ENCODE peak calls at places on chromosomes 4 and X, in four cellular contexts. One of them, this sample, is unnamed.

GRCh38 chrX:119643696-119644095 is 37.5 kb upstream of the NKRF start:
- DNase-seq in CD4-positive, CD25-positive, alpha-beta regulatory T cell: no peak
- DNase-seq in CD4-positive, alpha-beta memory T cell: no peak
- DNase-seq in lower lobe of right lung: no peak
- DNase-seq in this sample: no peak

GRCh38 chr4:156950950-156951349 is 20.6 kb downstream of the PDGFC start:
- DNase-seq in CD4-positive, CD25-positive, alpha-beta regulatory T cell: no peak
- DNase-seq in CD4-positive, alpha-beta memory T cell: no peak
- DNase-seq in lower lobe of right lung: no peak
- DNase-seq in this sample: no peak

GRCh38 chr4:173181769-173182374 is 13.3 kb downstream of the GALNT7 start:
- DNase-seq in CD4-positive, CD25-positive, alpha-beta regulatory T cell: no peak
- DNase-seq in CD4-positive, alpha-beta memory T cell: no peak
- DNase-seq in lower lobe of right lung: no peak
- DNase-seq in this sample: peak

GRCh38 chr4:168651374-168651773 is 154.5 kb downstream of the PALLD start:
- DNase-seq in CD4-positive, CD25-positive, alpha-beta regulatory T cell: no peak
- DNase-seq in CD4-positive, alpha-beta memory T cell: no peak
- DNase-seq in lower lobe of right lung: no peak
- DNase-seq in this sample: no peak

GRCh38 chr4:136342666-136343065 is 1189.6 kb downstream of the PCDH18 start:
- DNase-seq in CD4-positive, CD25-positive, alpha-beta regulatory T cell: no peak
- DNase-seq in CD4-positive, alpha-beta memory T cell: no peak
- DNase-seq in lower lobe of right lung: no peak
- DNase-seq in this sample: no peak

GRCh38 chrX:13463608-13464007 is 105.8 kb upstream of the EGFL6 start:
- DNase-seq in CD4-positive, CD25-positive, alpha-beta regulatory T cell: no peak
- DNase-seq in CD4-positive, alpha-beta memory T cell: no peak
- DNase-seq in lower lobe of right lung: no peak
- DNase-seq in this sample: peak

GRCh38 chrX:30215357-30215843 is at the start of gene MAGEB2:
- DNase-seq in CD4-positive, CD25-positive, alpha-beta regulatory T cell: no peak
- DNase-seq in CD4-positive, alpha-beta memory T cell: no peak
- DNase-seq in lower lobe of right lung: no peak
- DNase-seq in this sample: no peak

GRCh38 chr4:66169341-66169740 is 499.1 kb upstream of the EPHA5 start:
- DNase-seq in CD4-positive, CD25-positive, alpha-beta regulatory T cell: no peak
- DNase-seq in CD4-positive, alpha-beta memory T cell: no peak
- DNase-seq in lower lobe of right lung: no peak
- DNase-seq in this sample: no peak

GRCh38 chrX:115606861-115607260 is 45.9 kb downstream of the PLS3 start:
- DNase-seq in CD4-positive, CD25-positive, alpha-beta regulatory T cell: no peak
- DNase-seq in CD4-positive, alpha-beta memory T cell: no peak
- DNase-seq in lower lobe of right lung: no peak
- DNase-seq in this sample: no peak

GRCh38 chr4:149409186-149410056 is 406.2 kb downstream of the IQCM start:
- DNase-seq in CD4-positive, CD25-positive, alpha-beta regulatory T cell: no peak
- DNase-seq in CD4-positive, alpha-beta memory T cell: no peak
- DNase-seq in lower lobe of right lung: no peak
- DNase-seq in this sample: peak

GRCh38 chr4:120858776-120859175 is 63.8 kb downstream of the PRDM5 start:
- DNase-seq in CD4-positive, CD25-positive, alpha-beta regulatory T cell: no peak
- DNase-seq in CD4-positive, alpha-beta memory T cell: no peak
- DNase-seq in lower lobe of right lung: no peak
- DNase-seq in this sample: no peak

GRCh38 chr4:827209-828081 is 1.5 kb upstream of the CPLX1 start:
- DNase-seq in CD4-positive, CD25-positive, alpha-beta regulatory T cell: no peak
- DNase-seq in CD4-positive, alpha-beta memory T cell: no peak
- DNase-seq in lower lobe of right lung: peak
- DNase-seq in this sample: no peak

GRCh38 chr4:94575652-94576051 is 123.9 kb downstream of the PDLIM5 start:
- DNase-seq in CD4-positive, CD25-positive, alpha-beta regulatory T cell: no peak
- DNase-seq in CD4-positive, alpha-beta memory T cell: no peak
- DNase-seq in lower lobe of right lung: no peak
- DNase-seq in this sample: no peak

GRCh38 chr4:112127736-112128322 is 17.4 kb upstream of the FAM241A start:
- DNase-seq in CD4-positive, CD25-positive, alpha-beta regulatory T cell: no peak
- DNase-seq in CD4-positive, alpha-beta memory T cell: no peak
- DNase-seq in lower lobe of right lung: no peak
- DNase-seq in this sample: no peak

GRCh38 chr4:142683997-142684396 is 162.1 kb downstream of the INPP4B start:
- DNase-seq in CD4-positive, CD25-positive, alpha-beta regulatory T cell: no peak
- DNase-seq in CD4-positive, alpha-beta memory T cell: no peak
- DNase-seq in lower lobe of right lung: no peak
- DNase-seq in this sample: no peak

DNA sequence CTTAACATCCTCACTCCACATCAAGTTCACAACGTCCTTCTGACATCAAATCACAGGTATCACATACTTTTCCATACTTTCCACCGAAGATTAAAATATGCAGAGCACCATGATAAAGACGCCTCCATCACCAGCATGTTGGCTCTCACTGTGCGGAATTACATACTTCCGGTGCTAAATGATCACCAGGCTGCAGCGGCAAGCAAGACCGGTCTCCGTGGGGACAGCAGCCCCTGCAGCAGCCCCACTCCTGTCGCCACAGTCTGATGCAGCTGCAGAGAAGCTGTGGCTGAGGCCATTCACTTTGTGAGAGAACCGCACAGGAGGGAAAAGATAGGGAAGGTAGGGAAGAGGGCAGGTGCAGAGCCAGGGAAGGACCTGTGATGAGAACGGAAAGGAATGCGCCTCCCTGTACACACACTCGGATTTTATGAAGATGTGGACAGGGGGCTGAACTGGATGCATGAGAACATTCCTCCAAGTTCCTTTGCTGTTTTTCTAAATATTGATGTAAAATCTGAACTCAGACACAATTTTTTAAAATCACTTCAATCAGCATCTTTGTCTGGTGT is 38.3 kb downstream of the AFAP1 start:
- DNase-seq in CD4-positive, CD25-positive, alpha-beta regulatory T cell: no peak
- DNase-seq in CD4-positive, alpha-beta memory T cell: no peak
- DNase-seq in lower lobe of right lung: no peak
- DNase-seq in this sample: no peak
- H3K27ac ChIP-seq in CD4-positive, CD25-positive, alpha-beta regulatory T cell: no peak
- H3K27ac ChIP-seq in CD4-positive, alpha-beta memory T cell: no peak
- H3K27ac ChIP-seq in lower lobe of right lung: no peak
- H3K27ac ChIP-seq in this sample: no peak

GRCh38 chr4:88138561-88138960 is 19.9 kb downstream of the ABCG2 start:
- DNase-seq in CD4-positive, CD25-positive, alpha-beta regulatory T cell: no peak
- DNase-seq in CD4-positive, alpha-beta memory T cell: no peak
- DNase-seq in lower lobe of right lung: no peak
- DNase-seq in this sample: no peak
- H3K27ac ChIP-seq in CD4-positive, CD25-positive, alpha-beta regulatory T cell: no peak
- H3K27ac ChIP-seq in CD4-positive, alpha-beta memory T cell: no peak
- H3K27ac ChIP-seq in lower lobe of right lung: no peak
- H3K27ac ChIP-seq in this sample: peak

GRCh38 chrX:72018277-72019112 is 107.8 kb downstream of the NHSL2 start:
- DNase-seq in CD4-positive, CD25-positive, alpha-beta regulatory T cell: peak
- DNase-seq in CD4-positive, alpha-beta memory T cell: peak
- DNase-seq in lower lobe of right lung: peak
- DNase-seq in this sample: peak
- H3K27ac ChIP-seq in CD4-positive, CD25-positive, alpha-beta regulatory T cell: no peak
- H3K27ac ChIP-seq in CD4-positive, alpha-beta memory T cell: no peak
- H3K27ac ChIP-seq in lower lobe of right lung: peak
- H3K27ac ChIP-seq in this sample: no peak

GRCh38 chr4:6912412-6912811 is 2.8 kb downstream of the TBC1D14 start:
- DNase-seq in CD4-positive, CD25-positive, alpha-beta regulatory T cell: no peak
- DNase-seq in CD4-positive, alpha-beta memory T cell: no peak
- DNase-seq in lower lobe of right lung: no peak
- DNase-seq in this sample: no peak

GRCh38 chr4:6916069-6916586 is 6.5 kb downstream of the TBC1D14 start:
- DNase-seq in CD4-positive, CD25-positive, alpha-beta regulatory T cell: no peak
- DNase-seq in CD4-positive, alpha-beta memory T cell: no peak
- DNase-seq in lower lobe of right lung: no peak
- DNase-seq in this sample: no peak

GRCh38 chr4:6915041-6916005 is 5.7 kb downstream of the TBC1D14 start:
- DNase-seq in CD4-positive, CD25-positive, alpha-beta regulatory T cell: no peak
- DNase-seq in CD4-positive, alpha-beta memory T cell: no peak
- DNase-seq in lower lobe of right lung: no peak
- DNase-seq in this sample: no peak

GRCh38 chr4:6913350-6913749 is 3.7 kb downstream of the TBC1D14 start:
- DNase-seq in CD4-positive, CD25-positive, alpha-beta regulatory T cell: no peak
- DNase-seq in CD4-positive, alpha-beta memory T cell: no peak
- DNase-seq in lower lobe of right lung: no peak
- DNase-seq in this sample: no peak

DNA sequence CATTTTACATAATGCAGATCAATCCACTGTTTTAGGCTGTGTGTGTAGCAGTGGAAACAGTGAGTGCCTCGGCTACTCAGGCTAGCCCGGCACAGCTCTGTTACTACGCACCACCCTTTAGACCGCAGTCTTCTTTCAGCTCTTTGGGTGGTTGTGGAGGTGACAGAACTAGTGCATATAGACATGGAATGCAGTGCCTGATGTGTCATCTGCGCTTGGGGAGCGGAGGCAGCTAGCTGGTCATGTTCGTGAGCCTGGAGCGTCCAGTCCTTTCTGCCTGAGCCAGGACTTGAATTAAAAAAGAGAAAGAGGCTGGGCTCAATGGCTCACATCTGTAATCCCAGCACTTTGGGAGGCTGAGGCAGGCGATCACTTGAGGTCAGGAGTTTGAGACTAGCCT is 4.8 kb downstream of the TBC1D14 start:
- DNase-seq in CD4-positive, CD25-positive, alpha-beta regulatory T cell: no peak
- DNase-seq in CD4-positive, alpha-beta memory T cell: no peak
- DNase-seq in lower lobe of right lung: no peak
- DNase-seq in this sample: no peak
- H3K27ac ChIP-seq in CD4-positive, CD25-positive, alpha-beta regulatory T cell: no peak
- H3K27ac ChIP-seq in CD4-positive, alpha-beta memory T cell: no peak
- H3K27ac ChIP-seq in lower lobe of right lung: no peak
- H3K27ac ChIP-seq in this sample: no peak

DNA sequence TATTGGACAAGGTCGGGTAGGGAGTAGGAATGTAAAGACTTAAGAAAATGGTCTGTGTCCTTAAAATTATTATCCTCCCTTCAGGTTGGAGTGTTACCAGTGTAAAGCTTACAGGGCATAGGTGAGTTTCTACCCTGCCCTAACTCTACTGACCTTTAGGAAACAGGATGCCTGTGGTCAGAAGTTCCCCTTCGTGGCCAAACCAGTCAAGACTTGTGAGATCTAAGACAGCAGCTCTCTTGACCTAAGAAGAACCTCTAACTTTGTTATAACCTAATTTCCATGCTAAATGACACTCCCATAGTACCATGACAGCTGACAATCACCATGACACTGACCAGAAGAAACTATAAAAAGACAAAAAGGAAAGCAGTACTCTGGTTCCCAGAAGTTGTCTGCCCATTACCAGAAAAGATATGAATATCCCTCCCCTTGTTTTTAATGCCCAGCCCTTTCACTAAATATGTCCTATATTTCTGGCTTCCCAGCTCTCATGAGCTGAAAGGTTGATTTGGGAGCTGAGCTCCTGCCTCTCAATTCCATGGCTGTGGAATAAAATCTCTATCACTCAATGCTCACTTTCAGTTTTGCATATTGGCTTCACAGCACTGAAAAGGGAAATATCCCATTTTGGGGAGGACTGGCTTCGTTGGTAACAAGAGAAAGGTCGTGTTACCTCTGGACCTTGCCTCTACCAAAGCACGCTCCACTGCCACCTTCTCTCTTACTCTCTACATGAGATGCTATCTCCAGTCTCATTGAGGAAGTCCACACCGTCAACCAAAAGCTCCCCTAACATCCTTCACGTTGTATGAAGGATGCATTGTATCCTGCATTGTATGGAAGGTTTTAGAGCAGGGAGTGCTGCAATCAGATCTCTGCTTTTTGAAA is 194.8 kb upstream of the LDB2 start:
- DNase-seq in CD4-positive, CD25-positive, alpha-beta regulatory T cell: no peak
- DNase-seq in CD4-positive, alpha-beta memory T cell: no peak
- DNase-seq in lower lobe of right lung: no peak
- DNase-seq in this sample: no peak
- H3K27ac ChIP-seq in CD4-positive, CD25-positive, alpha-beta regulatory T cell: no peak
- H3K27ac ChIP-seq in CD4-positive, alpha-beta memory T cell: no peak
- H3K27ac ChIP-seq in lower lobe of right lung: no peak
- H3K27ac ChIP-seq in this sample: no peak

This sample was measured in epithelial cell of prostate.